ENCODE peak calls at places on chromosome 18, in seven cellular contexts. F is H9, P is neuronal stem cell, S is IMR-90, C is mesendoderm, A is H1, N is trophoblast cell. Y is an unnamed sample.
A peak's percentile ranks its signal among the peaks of the same experiment; 100 is the strongest.

GRCh38 chr18:33839452-33840225 is 261.6 kb downstream of the ASXL3 start:
- DNase-seq in F (no peak), P (peak; percentile 68), S (peak; percentile 48), C (peak; percentile 78), A (no peak), N (peak; percentile 47), Y (peak; percentile 72)

GRCh38 chr18:26723986-26724385 is 141.5 kb downstream of the AQP4 start:
- DNase-seq in F (no peak), P (no peak), S (no peak), C (no peak), A (no peak), N (peak; percentile 7), Y (peak; percentile 10)

GRCh38 chr18:369224-370010 is 101.6 kb upstream of the THOC1 start:
- DNase-seq in F (no peak), P (no peak), S (peak; percentile 32), C (no peak), A (no peak), N (no peak), Y (no peak)

GRCh38 chr18:27967938-27968803 is 208.8 kb downstream of the CDH2 start:
- DNase-seq in F (no peak), P (no peak), S (peak; percentile 13), C (no peak), A (no peak), N (peak; percentile 74), Y (peak; percentile 16)

GRCh38 chr18:63368611-63369010 is 1.6 kb upstream of the KDSR start:
- DNase-seq in F (no peak), P (no peak), S (peak; percentile 13), C (no peak), A (no peak), N (no peak), Y (no peak)

GRCh38 chr18:12377556-12378553 is 828 bp upstream of the AFG3L2 start:
- DNase-seq in F (no peak), P (no peak), S (no peak), C (peak; percentile 75), A (no peak), N (no peak), Y (no peak)

GRCh38 chr18:11178951-11179549 is 29.7 kb upstream of the PIEZO2 start:
- DNase-seq in F (no peak), P (no peak), S (no peak), C (no peak), A (no peak), N (no peak), Y (no peak)

GRCh38 chr18:58512161-58512581 is 116.7 kb downstream of the ALPK2 start:
- DNase-seq in F (peak; percentile 81), P (peak; percentile 44), S (no peak), C (peak; percentile 81), A (peak; percentile 75), N (no peak), Y (no peak)

GRCh38 chr18:44149706-44150105 is 531.0 kb upstream of the SETBP1 start:
- DNase-seq in F (no peak), P (no peak), S (peak; percentile 47), C (no peak), A (no peak), N (peak; percentile 79), Y (peak; percentile 71)

GRCh38 chr18:69817335-69817935 is 130.2 kb downstream of the CD226 start:
- DNase-seq in F (no peak), P (no peak), S (peak; percentile 98), C (peak; percentile 19), A (no peak), N (no peak), Y (peak; percentile 94)

GRCh38 chr18:12882416-12882815 is 1.6 kb downstream of the PTPN2 start:
- DNase-seq in F (no peak), P (no peak), S (peak; percentile 57), C (no peak), A (no peak), N (no peak), Y (peak; percentile 34)

GRCh38 chr18:22228930-22229329 is 59.5 kb downstream of the GATA6 start:
- DNase-seq in F (no peak), P (no peak), S (peak; percentile 82), C (no peak), A (no peak), N (peak; percentile 62), Y (no peak)

GRCh38 chr18:5066380-5066977 is 130.6 kb downstream of the AKAIN1 start:
- DNase-seq in F (peak; percentile 56), P (no peak), S (no peak), C (peak; percentile 71), A (peak; percentile 68), N (no peak), Y (no peak)

GRCh38 chr18:78130232-78131195 is 849.1 kb upstream of the SALL3 start:
- DNase-seq in F (no peak), P (no peak), S (no peak), C (no peak), A (no peak), N (no peak), Y (no peak)

GRCh38 chr18:56843241-56843640 is 192.1 kb downstream of the WDR7 start:
- DNase-seq in F (no peak), P (no peak), S (no peak), C (no peak), A (no peak), N (no peak), Y (no peak)

GRCh38 chr18:6482198-6482977 is 67.7 kb upstream of the L3MBTL4 start:
- DNase-seq in F (peak; percentile 90), P (peak; percentile 57), S (peak; percentile 67), C (peak; percentile 90), A (peak; percentile 80), N (peak; percentile 65), Y (peak; percentile 64)

GRCh38 chr18:37393945-37394609 is 171.5 kb downstream of the CELF4 start:
- DNase-seq in F (peak; percentile 97), P (peak; percentile 89), S (peak; percentile 76), C (peak; percentile 92), A (peak; percentile 89), N (peak; percentile 62), Y (peak; percentile 89)

GRCh38 chr18:62603211-62603610 is 80.4 kb downstream of the ZCCHC2 start:
- DNase-seq in F (no peak), P (no peak), S (no peak), C (no peak), A (no peak), N (no peak), Y (no peak)

GRCh38 chr18:9495465-9495864 is 20.2 kb downstream of the RALBP1 start:
- DNase-seq in F (no peak), P (no peak), S (no peak), C (peak; percentile 53), A (no peak), N (peak; percentile 74), Y (no peak)

GRCh38 chr18:73614812-73615211 is 532.8 kb downstream of the FBXO15 start:
- DNase-seq in F (no peak), P (no peak), S (peak; percentile 88), C (no peak), A (no peak), N (no peak), Y (peak; percentile 37)

GRCh38 chr18:55235094-55235461 is 275.8 kb upstream of the CCDC68 start:
- DNase-seq in F (no peak), P (no peak), S (no peak), C (no peak), A (no peak), N (no peak), Y (no peak)
- H3K4ac ChIP-seq in F (no peak overlapping the region), P (no peak overlapping the region), S (no peak overlapping the region), C (no peak overlapping the region), A (no peak overlapping the region), N (no peak overlapping the region), Y (no peak overlapping the region)

DNA sequence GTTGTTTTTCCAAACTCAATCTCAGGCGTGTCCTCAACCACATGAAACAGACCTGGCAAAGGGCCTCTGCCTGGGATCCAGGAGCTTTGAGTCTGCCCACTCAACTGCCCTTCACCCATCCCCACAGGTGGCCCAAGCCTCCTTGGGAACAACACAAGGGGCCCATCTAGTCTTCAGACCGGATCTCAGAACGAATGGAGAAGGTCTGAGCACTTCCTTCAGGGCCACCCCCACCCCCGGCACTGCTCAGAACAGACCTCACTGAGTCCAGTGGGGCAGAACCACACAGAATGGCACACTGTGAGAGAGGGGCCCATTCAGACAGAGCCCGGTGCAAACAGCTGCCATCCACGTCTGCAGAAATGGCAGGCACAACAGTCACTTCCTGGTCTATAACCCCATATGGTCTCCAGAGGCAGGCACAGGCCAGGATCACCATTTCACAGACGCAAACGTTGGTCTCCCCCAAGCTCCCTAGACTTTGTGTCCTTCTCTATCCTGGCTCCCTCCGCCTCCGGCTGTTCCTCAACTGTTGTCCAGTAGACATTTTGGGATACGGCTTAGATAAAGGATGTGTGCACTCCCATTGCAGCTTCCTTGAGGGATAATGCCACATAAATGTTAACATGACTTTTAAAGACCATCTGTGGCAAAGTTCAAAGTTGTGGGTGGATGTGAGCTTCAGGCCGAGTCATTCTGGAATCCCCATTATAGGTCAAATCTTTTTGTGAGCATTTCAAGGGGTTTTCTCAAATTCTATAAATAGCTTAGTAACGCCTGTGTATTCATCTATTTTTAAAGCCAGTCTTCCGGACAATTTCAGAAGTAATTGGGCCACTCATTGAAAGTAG is 149.7 kb downstream of the SMAD7 start:
- DNase-seq in F (peak; percentile 11), P (no peak), S (peak; percentile 78), C (no peak), A (peak; percentile 28), N (no peak), Y (peak; percentile 37)
- H3K4ac ChIP-seq in F (no peak overlapping the region), P (no peak overlapping the region), S (peak overlapping the region; percentile 10), C (no peak overlapping the region), A (no peak overlapping the region), N (no peak overlapping the region), Y (no peak overlapping the region)

GRCh38 chr18:46301571-46301970 is 197.4 kb downstream of the HAUS1 start:
- DNase-seq in F (peak; percentile 25), P (no peak), S (no peak), C (no peak), A (no peak), N (no peak), Y (no peak)

GRCh38 chr18:46298511-46298910 is 194.3 kb downstream of the HAUS1 start:
- DNase-seq in F (no peak), P (no peak), S (no peak), C (no peak), A (no peak), N (no peak), Y (no peak)

GRCh38 chr18:46297621-46298020 is 193.4 kb downstream of the HAUS1 start:
- DNase-seq in F (no peak), P (no peak), S (no peak), C (no peak), A (no peak), N (no peak), Y (no peak)

GRCh38 chr18:46301081-46301480 is 196.9 kb downstream of the HAUS1 start:
- DNase-seq in F (no peak), P (no peak), S (no peak), C (no peak), A (no peak), N (no peak), Y (no peak)

GRCh38 chr18:46299465-46300004 is 195.3 kb downstream of the HAUS1 start:
- DNase-seq in F (no peak), P (no peak), S (no peak), C (no peak), A (no peak), N (no peak), Y (no peak)
- H3K4ac ChIP-seq in F (no peak overlapping the region), P (no peak overlapping the region), S (no peak overlapping the region), C (no peak overlapping the region), A (no peak overlapping the region), N (no peak overlapping the region), Y (no peak overlapping the region)

DNA sequence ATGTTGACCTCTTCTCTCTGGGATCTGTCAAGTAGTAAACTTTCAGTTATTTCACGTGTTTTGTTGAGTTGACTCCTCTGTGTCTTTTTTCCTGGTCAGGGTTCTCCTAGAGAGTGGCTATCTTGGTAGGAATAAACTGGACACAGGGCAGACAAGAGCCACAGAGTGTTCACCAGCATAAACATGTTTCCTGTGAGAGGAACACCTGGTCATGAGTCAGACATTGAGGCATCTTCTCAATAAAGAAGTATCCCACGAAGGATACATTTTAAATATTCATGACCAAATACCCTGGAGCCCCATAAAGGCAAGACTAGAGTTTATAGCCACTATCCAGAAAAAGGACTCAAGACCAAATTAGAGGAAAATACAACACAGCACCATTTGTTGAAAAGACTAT is 269.7 kb upstream of the ZNF521 start:
- DNase-seq in F (no peak), P (no peak), S (no peak), C (no peak), A (no peak), N (no peak), Y (no peak)
- H3K4ac ChIP-seq in F (no peak overlapping the region), P (no peak overlapping the region), S (no peak overlapping the region), C (no peak overlapping the region), A (no peak overlapping the region), N (no peak overlapping the region), Y (no peak overlapping the region)